ENCODE peak calls at places on chromosome 20, in four cellular contexts. E is uterus, B is ovary, Q is heart left ventricle. K is an unnamed sample.
A peak's percentile ranks its signal among the peaks of the same experiment; 100 is the strongest.

GRCh38 chr20:4811661-4812181 is 90.0 kb downstream of the PRND start:
- DNase-seq in Q (peak; percentile 77), B (no peak), E (no peak), K (peak; percentile 29)

GRCh38 chr20:53187402-53187801 is 215.2 kb downstream of the TSHZ2 start:
- DNase-seq in E (no peak), Q (no peak), B (no peak), K (no peak)

GRCh38 chr20:6008254-6008653 is 45.6 kb downstream of the LRRN4 start:
- DNase-seq in E (peak; percentile 49), Q (peak; percentile 67), B (peak; percentile 47), K (peak; percentile 88)

GRCh38 chr20:40948352-40949267 is 80.0 kb upstream of the TOP1 start:
- DNase-seq in E (no peak), Q (no peak), B (no peak), K (no peak)

GRCh38 chr20:45835230-45836224 is 1.9 kb downstream of the SNX21 start:
- DNase-seq in E (peak; percentile 50), Q (peak; percentile 74), B (no peak), K (peak; percentile 63)

GRCh38 chr20:60381643-60382400 is 423.6 kb downstream of the CDH26 start:
- DNase-seq in Q (no peak), E (no peak), B (no peak), K (no peak)

GRCh38 chr20:44552950-44553908 is 29.1 kb upstream of the PKIG start:
- DNase-seq in B (no peak), E (no peak), Q (no peak), K (no peak)

GRCh38 chr20:46031701-46032254 is 2.8 kb downstream of the SLC12A5 start:
- DNase-seq in B (no peak), E (no peak), Q (no peak), K (no peak)

GRCh38 chr20:31260326-31260932 is 3.0 kb downstream of the DEFB115 start:
- DNase-seq in E (no peak), Q (no peak), B (no peak), K (no peak)

GRCh38 chr20:35011589-35012226 is 56.0 kb downstream of the MYH7B start:
- DNase-seq in B (no peak), Q (no peak), E (no peak), K (no peak)

GRCh38 chr20:7937328-7937727 is 2.9 kb downstream of the HAO1 start:
- DNase-seq in B (no peak), E (no peak), Q (no peak), K (no peak)

GRCh38 chr20:7943891-7944290 is 3.6 kb upstream of the HAO1 start:
- DNase-seq in B (no peak), E (no peak), Q (no peak), K (no peak)

GRCh38 chr20:7938058-7938457 is 2.2 kb downstream of the HAO1 start:
- DNase-seq in Q (no peak), B (no peak), E (no peak), K (no peak)

GRCh38 chr20:7939663-7940062 is 595 bp downstream of the HAO1 start:
- DNase-seq in Q (no peak), E (no peak), B (no peak), K (no peak)

GRCh38 chr20:7940341-7940740 is at the start of gene HAO1:
- DNase-seq in B (no peak), Q (no peak), E (no peak), K (no peak)
- TF ChIP-seq POLR2A in B (no peak), Q (no peak), E (no peak), K (no peak)

DNA sequence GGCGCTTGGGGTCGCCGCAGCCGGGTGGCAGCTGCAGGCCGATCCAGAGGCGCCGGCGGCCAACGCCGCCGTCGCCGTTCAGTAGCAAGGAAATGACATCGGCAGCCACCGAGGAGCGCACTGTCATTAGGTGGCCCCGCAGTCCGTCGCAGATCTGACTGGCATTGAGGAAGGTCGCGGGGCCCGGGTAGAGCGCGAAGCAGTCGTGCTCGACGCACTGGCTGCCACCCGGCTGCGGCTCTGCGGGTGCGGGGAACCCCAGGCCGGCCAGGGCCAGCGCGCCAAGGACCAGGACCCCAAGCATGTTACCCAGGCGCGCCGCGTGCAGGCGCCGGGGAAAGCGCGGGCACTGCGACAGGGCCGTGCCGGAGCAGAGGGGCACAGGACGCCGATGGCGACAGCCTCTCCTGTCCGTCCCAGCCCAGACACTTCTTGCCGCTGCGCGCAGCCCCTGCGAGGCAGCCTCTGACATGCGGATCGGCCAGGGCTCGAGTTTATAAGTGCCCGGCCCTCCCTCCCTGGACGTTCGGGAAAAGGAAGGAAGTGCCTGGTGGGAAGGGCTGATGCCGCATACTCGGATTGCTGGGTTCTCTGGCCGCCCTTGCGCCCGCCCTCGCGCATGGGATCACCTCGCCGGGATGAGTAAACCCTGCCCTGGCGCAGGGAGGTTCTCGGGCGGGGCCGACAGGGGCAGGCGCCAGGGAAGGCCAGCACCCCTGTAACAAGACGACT is at the start of gene THBD:
- DNase-seq in Q (peak; percentile 92), B (peak; percentile 47), E (peak; percentile 51), K (peak; percentile 88)
- TF ChIP-seq POLR2A in Q (peak; percentile 82), B (peak; percentile 20), E (peak; percentile 56), K (peak; percentile 84)

GRCh38 chr20:62816879-62817873 is at the start of gene COL9A3:
- DNase-seq in Q (no peak), E (no peak), B (no peak), K (no peak)
- TF ChIP-seq POLR2A in Q (no peak), E (no peak), B (no peak), K (no peak)

GRCh38 chr20:55584964-55585363 is 420.4 kb downstream of the CBLN4 start:
- DNase-seq in E (no peak), Q (no peak), B (no peak), K (no peak)

GRCh38 chr20:55582498-55582897 is 422.8 kb downstream of the CBLN4 start:
- DNase-seq in B (no peak), E (no peak), Q (no peak), K (no peak)

GRCh38 chr20:55583036-55583435 is 422.3 kb downstream of the CBLN4 start:
- DNase-seq in Q (no peak), E (no peak), B (no peak), K (no peak)

GRCh38 chr20:55586626-55587025 is 418.7 kb downstream of the CBLN4 start:
- DNase-seq in Q (no peak), E (no peak), B (no peak), K (no peak)

GRCh38 chr20:55584307-55584706 is 421.0 kb downstream of the CBLN4 start:
- DNase-seq in E (no peak), B (no peak), Q (no peak), K (no peak)
- TF ChIP-seq POLR2A in E (no peak), B (no peak), Q (no peak), K (no peak)

GRCh38 chr20:17971571-17972013 is 2.8 kb downstream of the MGME1 start:
- DNase-seq in Q (no peak), B (no peak), E (no peak), K (no peak)

GRCh38 chr20:17968366-17969275 is at the start of the genes MGME1 and SNX5:
- DNase-seq in Q (peak; percentile 100), B (peak; percentile 99), E (peak; percentile 99), K (peak; percentile 99)

GRCh38 chr20:17967595-17968365 is 814 bp downstream of the SNX5 start:
- DNase-seq in E (no peak), Q (no peak), B (no peak), K (no peak)

GRCh38 chr20:17969276-17969883 is 562 bp downstream of the MGME1 start:
- DNase-seq in B (no peak), Q (peak; percentile 41), E (no peak), K (no peak)

DNA sequence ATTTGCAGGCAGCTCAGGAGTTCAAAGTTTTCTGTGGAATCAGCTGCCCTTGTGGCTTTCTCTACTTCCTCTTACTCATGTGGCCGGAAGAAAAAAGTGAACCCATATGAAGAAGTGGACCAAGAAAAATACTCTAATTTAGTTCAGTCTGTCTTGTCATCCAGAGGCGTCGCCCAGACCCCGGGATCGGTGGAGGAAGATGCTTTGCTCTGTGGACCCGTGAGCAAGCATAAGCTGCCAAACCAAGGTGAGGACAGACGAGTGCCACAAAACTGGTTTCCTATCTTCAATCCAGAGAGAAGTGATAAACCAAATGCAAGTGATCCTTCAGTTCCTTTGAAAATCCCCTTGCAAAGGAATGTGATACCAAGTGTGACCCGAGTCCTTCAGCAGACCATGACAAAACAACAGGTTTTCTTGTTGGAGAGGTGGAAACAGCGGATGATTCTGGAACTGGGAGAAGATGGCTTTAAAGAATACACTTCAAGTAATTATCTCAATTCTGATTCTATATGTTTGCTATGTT is 1.1 kb downstream of the MGME1 start:
- DNase-seq in B (no peak), E (no peak), Q (peak; percentile 33), K (no peak)
- TF ChIP-seq POLR2A in B (no peak), E (no peak), Q (no peak), K (peak; percentile 8)

DNA sequence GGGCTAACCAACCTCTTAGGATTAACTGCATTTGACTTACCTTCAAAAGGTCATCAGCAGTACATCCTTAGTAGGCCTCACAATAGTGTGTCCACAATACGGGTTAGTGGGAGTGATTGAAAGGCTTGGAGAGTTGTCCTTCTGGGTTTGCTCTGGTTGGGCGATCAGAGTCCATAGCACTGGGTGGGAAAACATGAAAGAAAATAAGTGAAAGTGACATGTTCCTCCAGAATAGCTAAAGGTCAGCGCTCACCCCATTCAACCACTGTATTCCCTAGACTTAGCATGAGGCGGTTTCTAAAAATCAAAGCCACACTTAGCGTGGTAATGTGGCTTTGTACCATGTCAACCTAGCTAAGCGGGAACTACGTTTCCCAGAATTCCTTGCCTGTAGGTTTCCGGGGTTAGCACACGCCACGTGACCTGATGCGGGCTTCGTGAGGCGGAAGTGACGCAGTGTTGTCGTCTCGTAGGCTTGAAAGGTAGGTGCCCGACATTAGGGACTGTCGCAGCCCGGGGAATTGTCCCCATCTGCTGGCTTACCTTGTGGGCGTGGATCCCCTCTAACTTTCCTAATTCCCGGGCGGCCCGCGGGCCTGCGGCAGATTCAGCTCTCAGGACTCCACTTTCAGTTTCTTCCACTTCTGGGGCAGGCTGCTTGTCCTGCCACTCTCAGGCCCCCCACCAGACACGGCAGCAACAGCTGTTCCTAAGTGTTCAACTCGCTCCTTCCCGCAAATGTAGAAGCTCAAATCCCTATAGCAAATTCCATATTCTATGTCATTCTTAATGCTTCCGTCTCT is 19.8 kb upstream of the SCP2D1 start:
- DNase-seq in E (peak; percentile 82), Q (peak; percentile 92), B (peak; percentile 86), K (peak; percentile 82)
- TF ChIP-seq POLR2A in E (peak; percentile 72), Q (peak; percentile 80), B (peak; percentile 83), K (peak; percentile 66)

DNA sequence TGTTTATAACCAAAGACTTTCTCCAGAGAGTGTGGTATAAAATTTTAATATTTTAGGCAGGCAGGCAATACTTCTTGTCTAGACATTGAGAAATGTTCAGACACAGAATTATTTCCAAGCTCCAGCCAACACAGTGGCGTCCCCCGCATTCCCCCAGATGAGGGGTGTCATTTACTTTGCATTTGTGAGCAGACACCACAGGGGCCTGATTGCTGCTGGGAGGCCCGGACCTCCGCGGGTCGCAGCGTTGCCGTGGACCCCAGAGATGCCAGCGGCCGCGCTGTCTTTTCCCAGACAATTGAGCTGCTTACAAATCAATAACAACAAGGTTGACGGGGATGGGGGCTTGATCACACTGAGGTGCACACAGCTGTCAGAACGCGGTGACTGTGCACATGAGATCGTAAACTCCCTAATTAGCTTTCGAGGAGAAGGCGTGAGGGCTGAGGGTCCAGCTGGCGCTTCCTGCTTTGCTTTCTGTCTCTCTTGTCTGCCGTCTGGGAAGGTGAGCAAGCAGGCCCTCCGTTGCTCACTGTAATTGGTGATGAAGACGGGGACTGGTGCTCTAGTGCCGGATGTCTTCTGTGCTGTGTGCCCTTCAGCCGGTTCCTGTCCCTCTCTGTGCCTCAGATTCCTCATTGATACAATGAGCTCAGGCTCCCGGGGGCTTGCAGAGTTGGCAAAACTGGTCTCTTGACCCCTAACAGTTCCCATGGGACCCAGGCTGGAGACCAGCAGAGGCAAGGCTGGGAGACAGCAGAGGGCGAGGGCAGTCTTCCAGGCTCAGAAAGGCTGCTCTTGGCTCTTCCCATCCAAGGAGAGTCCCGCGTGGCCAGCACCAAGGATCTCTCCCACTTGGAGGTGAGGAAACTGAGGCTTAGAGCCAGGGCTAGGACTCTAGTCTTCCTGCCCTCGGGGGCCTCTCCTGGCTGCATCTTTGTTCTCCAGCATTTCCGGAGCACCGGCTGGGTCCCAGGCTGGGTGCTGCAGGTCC is 125.9 kb upstream of the PMEPA1 start:
- DNase-seq in Q (no peak), B (no peak), E (no peak), K (no peak)
- TF ChIP-seq POLR2A in Q (no peak), B (no peak), E (no peak), K (no peak)

K was measured in gastrocnemius medialis.